ENCODE peak calls at places on chromosome 18, in four cellular contexts. O is AG04449, G is mucosa of descending colon, T is foreskin fibroblast. W is an unnamed sample.

GRCh38 chr18:56709463-56709862 is 58.3 kb downstream of the WDR7 start:
- DNase-seq in O (peak; percentile 58), G (no peak), T (peak; percentile 83), W (no peak)

GRCh38 chr18:25725461-25725860 is 365.0 kb downstream of the SS18 start:
- DNase-seq in O (no peak), G (no peak), T (no peak), W (no peak)

GRCh38 chr18:60826346-60826745 is 453.8 kb upstream of the MC4R start:
- DNase-seq in O (no peak), G (no peak), T (no peak), W (no peak)

GRCh38 chr18:35484034-35484433 is 13.7 kb downstream of the INO80C start:
- DNase-seq in O (no peak), G (no peak), T (no peak), W (no peak)

GRCh38 chr18:46392576-46392975 is 264.4 kb downstream of the LOXHD1 start:
- DNase-seq in O (no peak), G (no peak), T (no peak), W (no peak)

GRCh38 chr18:46393961-46394360 is 263.1 kb downstream of the LOXHD1 start:
- DNase-seq in O (no peak), G (no peak), T (no peak), W (no peak)

GRCh38 chr18:36492604-36493329 is 195.3 kb downstream of the FHOD3 start:
- DNase-seq in O (no peak), G (no peak), T (no peak), W (no peak)

GRCh38 chr18:27377251-27377650 is 192.1 kb upstream of the CHST9 start:
- DNase-seq in O (no peak), G (no peak), T (no peak), W (no peak)

GRCh38 chr18:50297621-50298442 is 10.3 kb upstream of the CXXC1 start:
- DNase-seq in O (no peak), G (peak; percentile 80), T (peak; percentile 85), W (peak; percentile 81)

GRCh38 chr18:23619388-23619873 is 33.1 kb upstream of the NPC1 start:
- DNase-seq in O (no peak), G (peak; percentile 51), T (peak; percentile 59), W (peak; percentile 49)

GRCh38 chr18:28805491-28805890 is 628.6 kb upstream of the CDH2 start:
- DNase-seq in O (no peak), G (no peak), T (no peak), W (no peak)

GRCh38 chr18:79588636-79589481 is 90.7 kb upstream of the CTDP1 start:
- DNase-seq in O (peak; percentile 41), G (peak; percentile 61), T (peak; percentile 71), W (peak; percentile 36)

GRCh38 chr18:477565-477964 is 22.9 kb downstream of the COLEC12 start:
- DNase-seq in O (no peak), G (no peak), T (no peak), W (no peak)
- TF ChIP-seq CTCF in O (no peak), G (no peak), T (no peak), W (peak; percentile 14)

DNA sequence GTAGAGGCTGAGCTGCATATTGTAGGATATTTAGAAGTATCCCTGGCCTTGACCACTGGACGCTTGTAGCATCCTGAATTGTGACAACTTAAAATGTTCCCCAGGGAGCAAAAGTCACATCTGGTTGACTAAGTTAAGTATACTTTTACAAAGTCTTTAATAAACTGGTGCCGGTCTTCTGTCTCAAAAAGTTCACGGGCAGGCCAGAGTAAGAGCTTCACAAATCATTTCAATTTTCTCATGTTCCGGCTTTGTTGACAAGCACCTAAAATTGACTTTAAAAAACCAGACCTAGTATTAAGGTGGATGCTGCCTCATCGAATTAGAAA is 18.3 kb downstream of the ATP8B1 start:
- DNase-seq in O (no peak), G (no peak), T (no peak), W (no peak)
- TF ChIP-seq CTCF in O (no peak), G (no peak), T (no peak), W (no peak)

GRCh38 chr18:44895176-44895798 is 214.6 kb downstream of the SETBP1 start:
- DNase-seq in O (no peak), G (peak; percentile 60), T (peak; percentile 73), W (no peak)
- TF ChIP-seq CTCF in O (peak; percentile 49), G (no peak), T (peak; percentile 56), W (no peak)

DNA sequence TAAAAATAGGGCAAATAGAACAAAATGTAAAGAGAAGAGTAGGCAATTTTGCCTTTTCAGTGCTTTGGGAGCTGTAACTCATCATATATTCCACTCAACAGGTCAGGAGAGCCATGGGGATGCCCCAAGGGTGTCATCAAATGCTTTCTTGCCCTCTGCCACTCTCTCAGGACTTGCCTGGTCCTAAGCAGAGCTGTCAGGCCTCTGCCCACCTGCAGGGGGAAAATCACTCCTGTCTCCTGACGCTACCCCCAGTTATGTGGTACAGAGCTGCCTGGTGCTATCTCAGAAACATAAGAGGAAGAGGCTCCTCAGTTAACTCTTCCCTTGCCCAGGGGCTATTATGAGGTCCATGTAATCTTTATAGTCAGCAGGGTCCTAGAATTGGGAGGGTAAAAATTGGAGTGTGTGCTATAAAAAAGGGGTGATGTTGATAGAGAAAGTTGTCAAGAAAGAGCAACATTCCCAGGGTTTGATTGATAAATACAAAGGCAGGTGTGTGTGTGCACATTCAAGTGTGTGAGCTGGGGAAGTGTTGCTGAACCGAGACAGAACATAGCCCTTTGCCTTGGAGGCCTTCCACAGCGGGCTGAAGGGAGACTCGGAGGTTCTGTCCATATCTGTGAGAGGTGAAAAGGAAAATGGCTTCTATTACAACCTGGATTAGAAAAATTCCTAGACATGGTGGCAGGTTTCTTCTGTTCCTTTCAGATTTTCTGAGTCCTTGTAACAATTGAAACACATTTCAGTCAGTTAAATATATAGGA is 25.4 kb downstream of the PTPRM start:
- DNase-seq in O (no peak), G (no peak), T (no peak), W (peak; percentile 24)
- TF ChIP-seq CTCF in O (peak; percentile 5), G (no peak), T (no peak), W (peak; percentile 25)

GRCh38 chr18:38367473-38367872 is 801.9 kb upstream of the CELF4 start:
- DNase-seq in O (no peak), G (no peak), T (no peak), W (no peak)
- TF ChIP-seq CTCF in O (no peak), G (no peak), T (no peak), W (peak; percentile 72)

GRCh38 chr18:31686572-31686971 is 2.2 kb upstream of the B4GALT6 start:
- DNase-seq in O (no peak), G (no peak), T (no peak), W (no peak)

GRCh38 chr18:31684279-31685096 is at the start of gene B4GALT6:
- DNase-seq in O (no peak), G (peak; percentile 68), T (peak; percentile 29), W (peak; percentile 75)

GRCh38 chr18:31683968-31684278 is 458 bp downstream of the B4GALT6 start:
- DNase-seq in O (no peak), G (no peak), T (no peak), W (no peak)

GRCh38 chr18:31687016-31687415 is 2.6 kb upstream of the B4GALT6 start:
- DNase-seq in O (no peak), G (no peak), T (no peak), W (no peak)

DNA sequence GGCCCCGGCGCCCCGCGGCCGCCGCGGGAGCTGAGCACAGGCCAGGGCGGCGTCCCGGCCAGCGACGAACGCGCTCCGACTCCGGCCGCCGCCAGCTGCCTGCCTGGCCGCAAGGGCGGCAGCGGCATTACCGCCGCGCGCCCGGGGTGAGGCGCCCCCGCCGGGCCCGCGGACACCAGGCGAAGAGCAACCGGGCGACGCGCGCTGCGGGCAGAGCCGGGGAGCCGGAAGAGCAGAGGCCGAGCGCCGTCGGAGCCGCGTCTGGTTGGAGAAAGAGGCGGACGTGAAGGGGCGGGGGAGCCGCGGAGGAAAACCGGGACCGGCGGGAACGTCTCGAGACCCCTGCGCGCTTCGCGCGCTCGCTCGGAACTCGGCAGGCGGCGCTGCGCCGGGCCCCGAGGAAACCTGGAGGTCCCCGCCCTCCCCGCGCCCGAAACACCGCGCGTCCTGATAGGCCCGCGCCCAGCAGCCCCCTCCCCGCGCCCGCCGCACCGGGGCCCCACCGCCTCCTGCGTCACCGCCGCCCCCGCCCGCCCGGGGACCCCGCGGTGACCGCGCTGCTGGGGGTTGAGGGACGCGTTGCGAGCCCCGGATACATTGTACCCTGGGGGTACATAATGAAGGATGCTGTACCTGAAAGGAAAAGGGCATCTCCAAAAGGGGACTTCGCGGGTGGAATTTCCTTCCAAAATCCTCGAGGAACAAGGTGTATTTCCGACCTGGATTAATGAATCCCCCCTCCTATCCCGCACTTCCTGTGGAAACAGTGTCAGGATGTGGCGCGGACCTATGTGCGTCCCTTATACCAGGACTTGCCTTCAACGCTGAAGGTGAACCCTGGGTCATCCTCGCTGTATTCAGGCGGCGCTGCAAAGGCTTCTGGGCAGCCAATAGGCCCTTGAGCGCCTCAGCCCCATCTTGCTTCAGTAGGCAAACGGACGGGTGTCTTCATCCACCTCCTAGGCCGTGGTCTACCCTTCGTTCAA is 1.0 kb upstream of the B4GALT6 start:
- DNase-seq in O (no peak), G (peak; percentile 88), T (peak; percentile 85), W (peak; percentile 87)
- TF ChIP-seq CTCF in O (no peak), G (peak; percentile 24), T (no peak), W (no peak)

GRCh38 chr18:48948112-48949050 is 2.4 kb downstream of the SMAD7 start:
- DNase-seq in O (no peak), G (peak; percentile 76), T (peak; percentile 71), W (peak; percentile 59)
- TF ChIP-seq CTCF in O (no peak), G (no peak), T (no peak), W (no peak)

GRCh38 chr18:69943021-69943420 is 4.7 kb downstream of the CD226 start:
- DNase-seq in O (no peak), G (no peak), T (peak; percentile 22), W (no peak)
- TF ChIP-seq CTCF in O (no peak), G (no peak), T (no peak), W (no peak)

DNA sequence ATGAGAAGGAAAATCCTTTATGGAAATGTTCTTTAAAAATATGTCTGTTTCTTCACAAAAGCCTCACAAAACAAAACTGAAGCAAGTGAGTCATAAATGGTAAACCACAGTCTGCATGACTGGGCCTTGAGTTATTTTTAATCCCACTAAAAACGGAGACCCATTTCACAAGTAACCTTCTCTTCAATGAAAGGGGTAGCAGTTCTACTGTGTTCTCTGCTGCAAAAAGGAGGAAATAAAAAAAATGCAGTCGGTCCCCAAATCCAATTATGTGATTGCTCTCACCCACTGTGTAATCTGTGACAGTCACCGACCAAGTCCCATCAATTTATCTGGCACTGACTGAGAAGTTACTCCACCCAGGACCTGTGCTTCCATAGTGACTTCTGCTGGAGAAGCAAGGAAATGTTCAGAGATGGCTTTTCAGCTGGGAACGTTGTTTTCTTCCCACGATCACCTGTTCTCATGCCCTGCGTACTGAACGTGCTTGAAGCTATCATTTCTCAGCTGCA is 79.8 kb upstream of the TMEM200C start:
- DNase-seq in O (peak; percentile 38), G (no peak), T (peak; percentile 60), W (no peak)
- TF ChIP-seq CTCF in O (no peak), G (no peak), T (no peak), W (no peak)